ENCODE peak calls at places on chromosomes 5 and 9, in five cellular contexts. One of them, this sample, is unnamed.

GRCh38 chr9:128113526-128114325 is 13.8 kb downstream of the PTGES2 start:
- DNase-seq in endothelial cell of umbilical vein: no peak
- DNase-seq in sigmoid colon: peak
- DNase-seq in GM12878: no peak
- DNase-seq in HCT116: no peak
- DNase-seq in this sample: no peak

GRCh38 chr9:94874316-94874715 is 147.8 kb downstream of the AOPEP start:
- DNase-seq in HCT116: no peak
- DNase-seq in endothelial cell of umbilical vein: peak
- DNase-seq in sigmoid colon: no peak
- DNase-seq in GM12878: no peak
- DNase-seq in this sample: no peak

GRCh38 chr9:132903574-132904495 is 25.1 kb downstream of the SPACA9 start:
- DNase-seq in GM12878: no peak
- DNase-seq in HCT116: no peak
- DNase-seq in endothelial cell of umbilical vein: no peak
- DNase-seq in sigmoid colon: no peak
- DNase-seq in this sample: no peak

GRCh38 chr5:52878671-52879070 is 91.0 kb downstream of the ITGA1 start:
- DNase-seq in sigmoid colon: no peak
- DNase-seq in endothelial cell of umbilical vein: peak
- DNase-seq in GM12878: no peak
- DNase-seq in HCT116: no peak
- DNase-seq in this sample: no peak

GRCh38 chr5:153775923-153776322 is 262.8 kb downstream of the FAM114A2 start:
- DNase-seq in HCT116: no peak
- DNase-seq in GM12878: no peak
- DNase-seq in endothelial cell of umbilical vein: no peak
- DNase-seq in sigmoid colon: no peak
- DNase-seq in this sample: no peak

GRCh38 chr5:167801999-167802398 is 489.4 kb upstream of the WWC1 start:
- DNase-seq in sigmoid colon: no peak
- DNase-seq in GM12878: no peak
- DNase-seq in HCT116: no peak
- DNase-seq in endothelial cell of umbilical vein: no peak
- DNase-seq in this sample: no peak

GRCh38 chr9:89080193-89080592 is 88.9 kb downstream of the S1PR3 start:
- DNase-seq in sigmoid colon: peak
- DNase-seq in endothelial cell of umbilical vein: no peak
- DNase-seq in HCT116: no peak
- DNase-seq in GM12878: no peak
- DNase-seq in this sample: no peak

GRCh38 chr5:142922223-142922952 is 152.2 kb downstream of the ARHGAP26 start:
- DNase-seq in GM12878: peak
- DNase-seq in sigmoid colon: no peak
- DNase-seq in endothelial cell of umbilical vein: peak
- DNase-seq in HCT116: no peak
- DNase-seq in this sample: no peak

GRCh38 chr9:136857606-136858412 is 5.7 kb downstream of the MAMDC4 start:
- DNase-seq in HCT116: no peak
- DNase-seq in endothelial cell of umbilical vein: no peak
- DNase-seq in sigmoid colon: peak
- DNase-seq in GM12878: no peak
- DNase-seq in this sample: no peak

GRCh38 chr9:75422939-75423522 is 334.7 kb downstream of the OSTF1 start:
- DNase-seq in HCT116: no peak
- DNase-seq in endothelial cell of umbilical vein: no peak
- DNase-seq in GM12878: no peak
- DNase-seq in sigmoid colon: no peak
- DNase-seq in this sample: no peak

DNA sequence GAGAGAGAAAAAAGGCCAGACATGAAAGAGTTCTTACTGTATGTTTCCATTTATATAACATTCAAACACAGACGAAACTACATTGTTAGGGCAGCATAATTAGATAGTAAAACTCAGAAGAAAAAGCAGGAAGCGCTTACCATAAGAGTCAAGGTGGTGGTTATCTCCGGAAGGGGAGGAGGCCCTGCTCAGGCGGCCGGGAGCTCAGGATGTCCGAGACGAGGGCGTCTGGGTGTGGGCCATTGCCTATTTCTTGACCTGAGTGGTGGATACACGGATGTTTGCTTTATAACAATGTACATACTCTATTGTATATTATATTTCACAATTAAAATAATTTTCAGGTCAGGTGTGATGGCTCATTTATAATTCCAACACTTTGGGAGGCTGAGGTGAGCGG is 80.9 kb upstream of the COL5A1 start:
- DNase-seq in sigmoid colon: peak
- DNase-seq in GM12878: no peak
- DNase-seq in endothelial cell of umbilical vein: no peak
- DNase-seq in HCT116: no peak
- DNase-seq in this sample: no peak
- TF ChIP-seq POLR2AphosphoS5 in sigmoid colon: no peak
- TF ChIP-seq POLR2AphosphoS5 in GM12878: no peak
- TF ChIP-seq POLR2AphosphoS5 in endothelial cell of umbilical vein: no peak
- TF ChIP-seq POLR2AphosphoS5 in HCT116: no peak
- TF ChIP-seq POLR2AphosphoS5 in this sample: no peak

DNA sequence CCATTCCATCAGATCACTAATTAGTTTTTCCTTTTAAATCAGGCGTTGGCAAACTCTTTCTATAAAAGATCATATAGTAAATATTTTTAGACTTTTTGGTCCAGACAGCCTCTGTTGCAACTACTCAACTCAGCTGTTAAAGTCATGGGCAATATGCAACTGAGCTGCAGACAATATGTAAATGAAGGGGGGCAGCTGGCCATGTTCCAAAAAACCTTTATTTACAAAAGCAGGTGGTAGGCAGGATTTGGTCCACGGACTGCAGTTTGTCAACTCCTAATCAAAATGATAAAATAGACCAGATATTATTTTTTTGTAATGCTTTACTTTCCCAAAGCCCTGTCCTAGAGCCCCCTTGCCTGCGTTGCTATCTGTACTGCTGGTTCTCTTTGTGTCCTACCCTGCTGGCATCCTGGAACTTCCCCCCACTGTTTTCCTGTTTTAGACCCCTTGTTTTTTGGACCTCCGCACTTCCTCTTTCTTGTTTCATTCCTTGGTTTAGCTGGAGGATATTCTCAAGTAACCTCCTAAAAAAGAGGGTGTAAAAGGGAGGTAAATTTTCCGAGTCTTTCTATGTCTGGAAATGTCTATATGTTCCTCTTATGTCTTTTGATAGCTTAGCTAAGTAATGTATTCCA is 24.7 kb upstream of the TNFSF8 start:
- DNase-seq in HCT116: no peak
- DNase-seq in GM12878: no peak
- DNase-seq in sigmoid colon: no peak
- DNase-seq in endothelial cell of umbilical vein: no peak
- DNase-seq in this sample: no peak
- TF ChIP-seq POLR2AphosphoS5 in HCT116: no peak
- TF ChIP-seq POLR2AphosphoS5 in GM12878: no peak
- TF ChIP-seq POLR2AphosphoS5 in sigmoid colon: no peak
- TF ChIP-seq POLR2AphosphoS5 in endothelial cell of umbilical vein: no peak
- TF ChIP-seq POLR2AphosphoS5 in this sample: no peak

GRCh38 chr5:82985763-82986162 is 91.4 kb downstream of the TMEM167A start:
- DNase-seq in HCT116: no peak
- DNase-seq in endothelial cell of umbilical vein: no peak
- DNase-seq in sigmoid colon: no peak
- DNase-seq in GM12878: no peak
- DNase-seq in this sample: no peak

GRCh38 chr5:82986404-82986803 is 90.8 kb downstream of the TMEM167A start:
- DNase-seq in endothelial cell of umbilical vein: no peak
- DNase-seq in sigmoid colon: no peak
- DNase-seq in HCT116: no peak
- DNase-seq in GM12878: no peak
- DNase-seq in this sample: no peak

GRCh38 chr5:82991059-82991458 is 86.1 kb downstream of the TMEM167A start:
- DNase-seq in HCT116: no peak
- DNase-seq in GM12878: no peak
- DNase-seq in endothelial cell of umbilical vein: no peak
- DNase-seq in sigmoid colon: no peak
- DNase-seq in this sample: no peak

GRCh38 chr5:82987188-82987587 is 90.0 kb downstream of the TMEM167A start:
- DNase-seq in endothelial cell of umbilical vein: no peak
- DNase-seq in GM12878: no peak
- DNase-seq in sigmoid colon: no peak
- DNase-seq in HCT116: no peak
- DNase-seq in this sample: no peak

DNA sequence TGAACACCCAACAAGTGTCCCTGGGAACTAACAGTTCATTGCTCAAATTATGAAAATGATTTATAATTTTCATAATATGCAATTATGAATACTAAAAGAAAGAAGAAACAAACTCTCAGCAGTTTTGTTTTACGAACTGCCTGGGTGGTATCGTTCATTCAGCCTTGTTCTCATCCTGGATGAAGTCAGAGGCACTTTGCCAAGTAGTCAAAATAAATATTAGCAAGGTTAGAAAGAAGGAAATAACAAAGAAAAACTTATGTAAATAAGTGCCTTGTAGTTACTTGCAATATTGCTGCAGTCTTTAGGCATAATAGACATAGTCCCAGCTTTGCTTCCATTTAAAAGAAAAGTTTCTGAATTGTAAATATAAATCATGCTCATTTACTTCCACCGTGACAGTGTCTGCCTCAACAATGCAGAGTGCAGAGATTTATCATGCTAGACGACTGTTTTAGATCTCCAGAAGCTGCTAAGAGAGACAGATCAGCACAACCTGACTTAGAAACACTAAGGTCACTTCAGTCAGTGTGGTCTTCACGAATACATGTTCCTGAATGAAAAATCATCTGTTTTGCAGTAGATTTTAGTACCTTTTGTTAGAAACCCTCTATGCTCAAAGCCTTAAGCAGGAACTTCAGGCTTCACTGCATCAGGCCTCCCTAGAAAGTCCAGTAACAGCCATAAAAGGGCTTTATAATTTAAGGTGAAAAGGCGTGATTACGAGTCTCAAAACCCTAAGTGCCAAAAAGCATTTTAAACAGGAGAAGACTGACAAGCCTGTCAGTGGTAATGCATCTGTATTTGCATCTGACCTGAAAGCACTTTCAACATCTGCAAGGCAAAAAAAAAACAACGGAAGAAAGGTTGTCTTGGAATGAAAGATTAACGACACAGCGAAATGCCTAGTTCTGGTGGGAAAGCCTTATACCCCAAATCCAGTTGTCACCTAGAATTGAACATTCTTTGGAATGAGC is 92.1 kb downstream of the TMEM167A start:
- DNase-seq in GM12878: no peak
- DNase-seq in HCT116: no peak
- DNase-seq in endothelial cell of umbilical vein: no peak
- DNase-seq in sigmoid colon: no peak
- DNase-seq in this sample: no peak
- TF ChIP-seq POLR2AphosphoS5 in GM12878: no peak
- TF ChIP-seq POLR2AphosphoS5 in HCT116: no peak
- TF ChIP-seq POLR2AphosphoS5 in endothelial cell of umbilical vein: no peak
- TF ChIP-seq POLR2AphosphoS5 in sigmoid colon: no peak
- TF ChIP-seq POLR2AphosphoS5 in this sample: no peak

DNA sequence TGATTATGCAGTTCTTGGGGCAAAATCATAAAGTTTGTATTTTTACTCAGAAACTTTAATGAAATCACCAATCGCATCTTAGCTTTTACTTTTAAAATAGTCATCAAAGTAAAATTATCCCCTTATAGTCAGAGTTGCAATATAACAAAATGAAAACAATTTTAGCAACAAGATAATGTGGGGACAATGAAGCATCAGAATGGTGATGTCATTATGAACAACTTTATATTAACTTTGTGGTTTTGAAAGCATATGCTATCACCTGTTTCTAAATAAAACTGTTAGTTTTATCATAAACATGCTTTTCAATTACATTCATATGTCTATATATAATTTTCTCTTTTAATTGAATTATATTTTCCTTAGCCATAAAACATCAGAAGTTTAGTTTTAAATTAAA is 856.8 kb downstream of the CDH9 start:
- DNase-seq in GM12878: no peak
- DNase-seq in HCT116: no peak
- DNase-seq in endothelial cell of umbilical vein: no peak
- DNase-seq in sigmoid colon: no peak
- DNase-seq in this sample: no peak
- TF ChIP-seq POLR2AphosphoS5 in GM12878: no peak
- TF ChIP-seq POLR2AphosphoS5 in HCT116: no peak
- TF ChIP-seq POLR2AphosphoS5 in endothelial cell of umbilical vein: no peak
- TF ChIP-seq POLR2AphosphoS5 in sigmoid colon: no peak
- TF ChIP-seq POLR2AphosphoS5 in this sample: no peak

DNA sequence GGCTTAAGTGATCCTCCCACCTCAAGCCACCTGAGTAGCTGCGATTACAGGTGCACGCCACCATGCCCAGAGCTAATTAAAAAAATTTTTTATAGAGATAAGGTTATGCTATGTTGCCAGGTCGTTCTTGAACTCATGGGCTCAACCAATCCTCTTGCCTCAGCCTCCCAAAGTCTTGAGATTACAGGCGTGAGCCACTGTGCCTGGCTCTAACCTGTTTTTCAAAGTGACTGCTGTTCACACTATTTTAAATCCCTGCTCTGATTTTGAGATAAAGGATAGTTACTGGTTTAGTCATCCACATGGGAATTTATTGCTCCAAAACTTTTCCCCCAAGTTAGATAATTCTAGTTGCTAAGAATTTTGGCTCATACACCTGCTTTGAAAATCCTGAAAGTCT is 48.2 kb upstream of the MTMR12 start:
- DNase-seq in sigmoid colon: no peak
- DNase-seq in HCT116: no peak
- DNase-seq in endothelial cell of umbilical vein: no peak
- DNase-seq in GM12878: no peak
- DNase-seq in this sample: no peak
- TF ChIP-seq POLR2AphosphoS5 in sigmoid colon: no peak
- TF ChIP-seq POLR2AphosphoS5 in HCT116: no peak
- TF ChIP-seq POLR2AphosphoS5 in endothelial cell of umbilical vein: no peak
- TF ChIP-seq POLR2AphosphoS5 in GM12878: no peak
- TF ChIP-seq POLR2AphosphoS5 in this sample: no peak

This sample was measured in GM12891.